ENCODE peak calls at places on chromosomes 6 and 20, in ten cellular contexts. One of them, this sample, is unnamed.

GRCh38 chr6:46407785-46408530 is 83.3 kb downstream of the RCAN2 start:
- DNase-seq in heart right ventricle: no peak
- DNase-seq in mucosa of descending colon: no peak
- DNase-seq in AG04450: no peak
- DNase-seq in neural crest cell: no peak
- DNase-seq in GM10248: no peak
- DNase-seq in MM.1S: no peak
- DNase-seq in fibroblast of the aortic adventitia: no peak
- DNase-seq in right lobe of liver: no peak
- DNase-seq in activated B cell treated with CpG ODN at 0.5 μM for 24 hours: no peak
- DNase-seq in this sample: no peak

GRCh38 chr6:109767961-109768360 is 76.9 kb downstream of the FIG4 start:
- DNase-seq in heart right ventricle: no peak
- DNase-seq in mucosa of descending colon: no peak
- DNase-seq in AG04450: no peak
- DNase-seq in neural crest cell: no peak
- DNase-seq in GM10248: no peak
- DNase-seq in MM.1S: no peak
- DNase-seq in fibroblast of the aortic adventitia: peak; percentile 53
- DNase-seq in right lobe of liver: no peak
- DNase-seq in activated B cell treated with CpG ODN at 0.5 μM for 24 hours: no peak
- DNase-seq in this sample: no peak

GRCh38 chr6:42095066-42095465 is 44.7 kb downstream of the TAF8 start:
- DNase-seq in heart right ventricle: no peak
- DNase-seq in mucosa of descending colon: no peak
- DNase-seq in AG04450: no peak
- DNase-seq in neural crest cell: no peak
- DNase-seq in GM10248: no peak
- DNase-seq in MM.1S: no peak
- DNase-seq in fibroblast of the aortic adventitia: no peak
- DNase-seq in right lobe of liver: no peak
- DNase-seq in activated B cell treated with CpG ODN at 0.5 μM for 24 hours: no peak
- DNase-seq in this sample: no peak

GRCh38 chr6:43798688-43799444 is 28.9 kb downstream of the VEGFA start:
- DNase-seq in heart right ventricle: peak; percentile 56
- DNase-seq in mucosa of descending colon: peak; percentile 89
- DNase-seq in AG04450: no peak
- DNase-seq in neural crest cell: no peak
- DNase-seq in GM10248: peak; percentile 47
- DNase-seq in MM.1S: peak; percentile 67
- DNase-seq in fibroblast of the aortic adventitia: peak; percentile 77
- DNase-seq in right lobe of liver: peak; percentile 78
- DNase-seq in activated B cell treated with CpG ODN at 0.5 μM for 24 hours: no peak
- DNase-seq in this sample: no peak

GRCh38 chr20:49452011-49452482 is 30.4 kb downstream of the KCNB1 start:
- DNase-seq in heart right ventricle: peak; percentile 51
- DNase-seq in mucosa of descending colon: no peak
- DNase-seq in AG04450: no peak
- DNase-seq in neural crest cell: no peak
- DNase-seq in GM10248: no peak
- DNase-seq in MM.1S: no peak
- DNase-seq in fibroblast of the aortic adventitia: peak; percentile 76
- DNase-seq in right lobe of liver: peak; percentile 82
- DNase-seq in activated B cell treated with CpG ODN at 0.5 μM for 24 hours: no peak
- DNase-seq in this sample: no peak

GRCh38 chr6:15485875-15486274 is 177.0 kb downstream of the DTNBP1 start:
- DNase-seq in heart right ventricle: no peak
- DNase-seq in mucosa of descending colon: no peak
- DNase-seq in AG04450: no peak
- DNase-seq in neural crest cell: no peak
- DNase-seq in GM10248: no peak
- DNase-seq in MM.1S: no peak
- DNase-seq in fibroblast of the aortic adventitia: no peak
- DNase-seq in right lobe of liver: no peak
- DNase-seq in activated B cell treated with CpG ODN at 0.5 μM for 24 hours: no peak
- DNase-seq in this sample: no peak

GRCh38 chr6:34230653-34231351 is 5.9 kb upstream of the HMGA1 start:
- DNase-seq in heart right ventricle: no peak
- DNase-seq in mucosa of descending colon: no peak
- DNase-seq in AG04450: no peak
- DNase-seq in neural crest cell: no peak
- DNase-seq in GM10248: no peak
- DNase-seq in MM.1S: no peak
- DNase-seq in fibroblast of the aortic adventitia: no peak
- DNase-seq in right lobe of liver: no peak
- DNase-seq in activated B cell treated with CpG ODN at 0.5 μM for 24 hours: no peak
- DNase-seq in this sample: no peak

GRCh38 chr20:22928679-22929078 is 106.4 kb upstream of the SSTR4 start:
- DNase-seq in heart right ventricle: no peak
- DNase-seq in mucosa of descending colon: no peak
- DNase-seq in AG04450: no peak
- DNase-seq in neural crest cell: no peak
- DNase-seq in GM10248: no peak
- DNase-seq in MM.1S: no peak
- DNase-seq in fibroblast of the aortic adventitia: no peak
- DNase-seq in right lobe of liver: no peak
- DNase-seq in activated B cell treated with CpG ODN at 0.5 μM for 24 hours: no peak
- DNase-seq in this sample: no peak

GRCh38 chr20:58229198-58229802 is 847 bp upstream of the ANKRD60 start:
- DNase-seq in heart right ventricle: no peak
- DNase-seq in mucosa of descending colon: no peak
- DNase-seq in AG04450: no peak
- DNase-seq in neural crest cell: no peak
- DNase-seq in GM10248: no peak
- DNase-seq in MM.1S: no peak
- DNase-seq in fibroblast of the aortic adventitia: no peak
- DNase-seq in right lobe of liver: no peak
- DNase-seq in activated B cell treated with CpG ODN at 0.5 μM for 24 hours: no peak
- DNase-seq in this sample: no peak

GRCh38 chr6:161211380-161212035 is 62.4 kb downstream of the AGPAT4 start:
- DNase-seq in heart right ventricle: no peak
- DNase-seq in mucosa of descending colon: no peak
- DNase-seq in AG04450: no peak
- DNase-seq in neural crest cell: no peak
- DNase-seq in GM10248: no peak
- DNase-seq in MM.1S: no peak
- DNase-seq in fibroblast of the aortic adventitia: no peak
- DNase-seq in right lobe of liver: no peak
- DNase-seq in activated B cell treated with CpG ODN at 0.5 μM for 24 hours: no peak
- DNase-seq in this sample: no peak
- TF ChIP-seq CTCF in heart right ventricle: no peak
- TF ChIP-seq CTCF in mucosa of descending colon: no peak
- TF ChIP-seq CTCF in AG04450: no peak
- TF ChIP-seq CTCF in neural crest cell: no peak
- TF ChIP-seq CTCF in GM10248: no peak
- TF ChIP-seq CTCF in MM.1S: no peak
- TF ChIP-seq CTCF in fibroblast of the aortic adventitia: no peak
- TF ChIP-seq CTCF in right lobe of liver: no peak
- TF ChIP-seq CTCF in activated B cell treated with CpG ODN at 0.5 μM for 24 hours: no peak
- TF ChIP-seq CTCF in this sample: no peak

GRCh38 chr20:646107-646867 is 6.7 kb downstream of the SRXN1 start:
- DNase-seq in heart right ventricle: no peak
- DNase-seq in mucosa of descending colon: no peak
- DNase-seq in AG04450: no peak
- DNase-seq in neural crest cell: no peak
- DNase-seq in GM10248: no peak
- DNase-seq in MM.1S: no peak
- DNase-seq in fibroblast of the aortic adventitia: no peak
- DNase-seq in right lobe of liver: no peak
- DNase-seq in activated B cell treated with CpG ODN at 0.5 μM for 24 hours: no peak
- DNase-seq in this sample: no peak

GRCh38 chr20:647479-648019 is 5.5 kb downstream of the SRXN1 start:
- DNase-seq in heart right ventricle: no peak
- DNase-seq in mucosa of descending colon: no peak
- DNase-seq in AG04450: no peak
- DNase-seq in neural crest cell: no peak
- DNase-seq in GM10248: no peak
- DNase-seq in MM.1S: no peak
- DNase-seq in fibroblast of the aortic adventitia: no peak
- DNase-seq in right lobe of liver: no peak
- DNase-seq in activated B cell treated with CpG ODN at 0.5 μM for 24 hours: no peak
- DNase-seq in this sample: no peak

GRCh38 chr20:644692-645317 is 8.2 kb downstream of the SRXN1 start:
- DNase-seq in heart right ventricle: no peak
- DNase-seq in mucosa of descending colon: no peak
- DNase-seq in AG04450: no peak
- DNase-seq in neural crest cell: no peak
- DNase-seq in GM10248: no peak
- DNase-seq in MM.1S: no peak
- DNase-seq in fibroblast of the aortic adventitia: no peak
- DNase-seq in right lobe of liver: no peak
- DNase-seq in activated B cell treated with CpG ODN at 0.5 μM for 24 hours: no peak
- DNase-seq in this sample: no peak

GRCh38 chr20:646868-647233 is 6.1 kb downstream of the SRXN1 start:
- DNase-seq in heart right ventricle: no peak
- DNase-seq in mucosa of descending colon: no peak
- DNase-seq in AG04450: no peak
- DNase-seq in neural crest cell: no peak
- DNase-seq in GM10248: no peak
- DNase-seq in MM.1S: no peak
- DNase-seq in fibroblast of the aortic adventitia: no peak
- DNase-seq in right lobe of liver: no peak
- DNase-seq in activated B cell treated with CpG ODN at 0.5 μM for 24 hours: no peak
- DNase-seq in this sample: no peak

DNA sequence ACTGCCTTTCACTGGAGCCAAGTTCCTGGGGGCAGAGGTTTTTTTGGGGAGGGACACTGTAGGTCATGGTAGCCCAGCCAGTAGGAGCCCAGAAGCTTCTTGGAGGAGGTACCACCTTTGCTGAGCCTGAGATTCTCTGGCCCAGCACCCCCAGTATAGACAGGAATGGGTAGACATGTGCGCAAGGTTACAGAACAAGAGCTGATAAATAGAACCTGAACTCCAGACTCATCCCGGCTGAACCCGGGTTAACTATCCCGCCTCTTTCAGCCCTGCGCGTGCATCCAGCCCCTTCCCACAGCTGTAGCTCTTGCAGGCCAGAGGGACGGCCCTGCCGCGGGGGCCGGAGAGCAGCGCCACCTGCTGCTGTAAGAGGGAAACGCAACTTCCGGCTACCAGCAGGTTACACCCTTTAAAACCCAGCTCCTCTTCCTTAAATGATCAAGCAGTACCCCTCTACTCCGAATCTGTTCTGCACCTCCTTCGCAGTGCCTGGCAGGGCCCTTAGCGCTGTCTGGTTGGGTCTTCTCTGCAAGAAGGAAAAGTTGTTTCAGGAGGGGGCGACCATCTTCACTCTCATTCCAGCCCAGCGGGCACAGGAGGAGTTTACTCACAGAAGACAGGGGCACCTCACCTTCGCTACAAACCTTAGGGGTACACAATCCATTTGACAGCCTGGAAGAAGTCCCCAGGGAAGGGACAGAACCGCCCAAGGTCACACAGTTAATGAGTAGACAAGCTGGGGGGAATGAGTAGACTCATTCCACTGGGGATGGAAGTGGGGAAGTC is 7.5 kb downstream of the SRXN1 start:
- DNase-seq in heart right ventricle: peak; percentile 82
- DNase-seq in mucosa of descending colon: peak; percentile 79
- DNase-seq in AG04450: peak; percentile 23
- DNase-seq in neural crest cell: peak; percentile 86
- DNase-seq in GM10248: peak; percentile 89
- DNase-seq in MM.1S: peak; percentile 73
- DNase-seq in fibroblast of the aortic adventitia: peak; percentile 63
- DNase-seq in right lobe of liver: peak; percentile 55
- DNase-seq in activated B cell treated with CpG ODN at 0.5 μM for 24 hours: peak; percentile 70
- DNase-seq in this sample: peak; percentile 77
- TF ChIP-seq CTCF in heart right ventricle: peak; percentile 97
- TF ChIP-seq CTCF in mucosa of descending colon: peak; percentile 96
- TF ChIP-seq CTCF in AG04450: peak; percentile 96
- TF ChIP-seq CTCF in neural crest cell: peak; percentile 96
- TF ChIP-seq CTCF in GM10248: peak; percentile 97
- TF ChIP-seq CTCF in MM.1S: peak; percentile 91
- TF ChIP-seq CTCF in fibroblast of the aortic adventitia: peak; percentile 96
- TF ChIP-seq CTCF in right lobe of liver: peak; percentile 89
- TF ChIP-seq CTCF in activated B cell treated with CpG ODN at 0.5 μM for 24 hours: peak; percentile 81
- TF ChIP-seq CTCF in this sample: peak; percentile 97

DNA sequence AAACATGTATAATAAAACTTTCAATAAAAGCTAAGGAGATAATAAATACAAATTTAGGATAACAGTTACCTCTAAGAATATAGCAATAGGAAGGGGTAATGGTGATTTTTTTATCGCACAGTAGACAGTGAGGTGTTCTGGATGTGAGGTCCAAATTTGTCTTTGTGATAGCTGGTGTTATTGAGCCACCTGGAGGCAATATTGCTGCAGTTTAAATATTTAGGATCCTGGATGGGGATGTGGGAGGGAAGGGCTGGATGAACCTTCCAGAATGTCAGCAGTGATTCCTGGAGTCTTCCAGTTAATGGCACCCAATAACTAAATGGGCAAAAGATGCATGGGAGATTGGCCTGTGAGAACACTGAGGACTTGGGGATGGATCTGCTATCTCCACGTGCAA is 13.9 kb downstream of the DEFB123 start:
- DNase-seq in heart right ventricle: no peak
- DNase-seq in mucosa of descending colon: no peak
- DNase-seq in AG04450: no peak
- DNase-seq in neural crest cell: no peak
- DNase-seq in GM10248: no peak
- DNase-seq in MM.1S: no peak
- DNase-seq in fibroblast of the aortic adventitia: no peak
- DNase-seq in right lobe of liver: no peak
- DNase-seq in activated B cell treated with CpG ODN at 0.5 μM for 24 hours: no peak
- DNase-seq in this sample: no peak
- TF ChIP-seq CTCF in heart right ventricle: no peak
- TF ChIP-seq CTCF in mucosa of descending colon: no peak
- TF ChIP-seq CTCF in AG04450: no peak
- TF ChIP-seq CTCF in neural crest cell: no peak
- TF ChIP-seq CTCF in GM10248: no peak
- TF ChIP-seq CTCF in MM.1S: no peak
- TF ChIP-seq CTCF in fibroblast of the aortic adventitia: no peak
- TF ChIP-seq CTCF in right lobe of liver: no peak
- TF ChIP-seq CTCF in activated B cell treated with CpG ODN at 0.5 μM for 24 hours: no peak
- TF ChIP-seq CTCF in this sample: no peak

GRCh38 chr6:123316733-123317323 is 319.9 kb downstream of the TRDN start:
- DNase-seq in heart right ventricle: no peak
- DNase-seq in mucosa of descending colon: no peak
- DNase-seq in AG04450: no peak
- DNase-seq in neural crest cell: no peak
- DNase-seq in GM10248: no peak
- DNase-seq in MM.1S: peak; percentile 14
- DNase-seq in fibroblast of the aortic adventitia: peak; percentile 45
- DNase-seq in right lobe of liver: no peak
- DNase-seq in activated B cell treated with CpG ODN at 0.5 μM for 24 hours: no peak
- DNase-seq in this sample: no peak
- TF ChIP-seq CTCF in heart right ventricle: peak; percentile 64
- TF ChIP-seq CTCF in mucosa of descending colon: no peak
- TF ChIP-seq CTCF in AG04450: peak; percentile 53
- TF ChIP-seq CTCF in neural crest cell: peak; percentile 81
- TF ChIP-seq CTCF in GM10248: peak; percentile 30
- TF ChIP-seq CTCF in MM.1S: peak; percentile 31
- TF ChIP-seq CTCF in fibroblast of the aortic adventitia: peak; percentile 32
- TF ChIP-seq CTCF in right lobe of liver: peak; percentile 67
- TF ChIP-seq CTCF in activated B cell treated with CpG ODN at 0.5 μM for 24 hours: no peak
- TF ChIP-seq CTCF in this sample: peak; percentile 79

This sample was measured in progenitor cell of endocrine pancreas.